ENCODE peak calls at places on chromosomes 6 and 20, in four cellular contexts. Z is stomach, D is body of pancreas, M is upper lobe of left lung. W is an unnamed sample.

GRCh38 chr20:61263084-61263695 is 11.1 kb downstream of the CDH4 start:
- DNase-seq in Z (no peak), D (peak; percentile 22), M (no peak), W (no peak)

GRCh38 chr6:137148291-137149076 is 25.0 kb downstream of the IL22RA2 start:
- DNase-seq in Z (no peak), D (no peak), M (peak; percentile 74), W (no peak)

GRCh38 chr6:56193846-56194245 is 53.5 kb downstream of the COL21A1 start:
- DNase-seq in Z (no peak), D (no peak), M (no peak), W (no peak)

GRCh38 chr6:123745877-123746276 is 57.8 kb upstream of the NKAIN2 start:
- DNase-seq in Z (no peak), D (no peak), M (no peak), W (peak; percentile 12)

GRCh38 chr6:29968130-29968529 is 25.8 kb downstream of the HLA-A start:
- DNase-seq in Z (no peak), D (peak; percentile 50), M (no peak), W (peak; percentile 15)

GRCh38 chr6:169167581-169168301 is 85.9 kb downstream of the THBS2 start:
- DNase-seq in Z (peak; percentile 13), D (no peak), M (no peak), W (peak; percentile 52)

GRCh38 chr20:41694796-41695195 is 76.6 kb upstream of the CHD6 start:
- DNase-seq in Z (no peak), D (no peak), M (no peak), W (no peak)

GRCh38 chr6:16276991-16277981 is 38.9 kb downstream of the GMPR start:
- DNase-seq in Z (peak; percentile 73), D (no peak), M (peak; percentile 66), W (peak; percentile 96)

GRCh38 chr6:292506-293184 is 358 bp downstream of the DUSP22 start:
- DNase-seq in Z (peak; percentile 79), D (peak; percentile 67), M (peak; percentile 88), W (peak; percentile 75)

GRCh38 chr6:159759645-159760044 is 2.2 kb upstream of the ACAT2 start:
- DNase-seq in Z (no peak), D (no peak), M (no peak), W (no peak)

DNA sequence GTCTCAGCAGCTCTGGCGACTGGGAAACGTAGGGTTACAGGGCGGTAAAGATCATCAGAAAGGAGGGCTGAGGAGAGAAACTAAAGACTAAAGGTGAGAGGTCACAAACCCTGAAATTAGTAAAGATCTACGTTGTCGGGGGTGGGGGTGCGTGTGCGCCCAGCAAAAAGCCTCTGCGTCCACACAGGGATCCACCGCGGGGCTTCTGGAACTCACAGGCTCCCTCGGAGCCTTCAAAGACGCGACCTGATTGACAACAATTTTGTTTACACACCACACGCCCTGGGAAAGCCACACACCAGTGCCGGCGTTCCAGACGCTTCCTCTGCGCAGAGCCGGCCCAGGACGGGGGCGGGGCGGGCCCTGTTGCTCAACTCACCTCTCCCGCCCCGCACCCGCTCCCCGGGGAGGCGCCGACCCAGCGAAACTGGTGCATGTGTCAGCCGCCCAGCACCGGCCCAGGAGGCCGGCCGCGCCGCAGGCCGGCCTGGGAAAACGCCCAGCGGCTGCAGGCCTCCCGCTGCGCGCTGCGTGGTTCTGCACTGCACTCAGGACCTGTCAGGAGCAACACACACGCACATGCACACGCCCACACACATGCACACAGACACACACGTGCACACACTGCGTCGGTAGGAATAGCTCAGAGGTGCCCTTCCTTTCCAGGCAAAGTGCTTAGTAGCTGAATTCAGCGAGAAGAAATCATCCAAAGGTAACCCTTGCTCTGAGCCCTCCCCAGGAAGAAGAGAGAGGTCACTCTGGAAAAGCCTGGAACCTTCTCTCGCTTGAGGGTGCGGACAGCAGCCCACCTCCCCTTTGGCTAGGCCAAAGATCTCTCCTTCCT is 57.2 kb upstream of the ARID1B start:
- DNase-seq in Z (peak; percentile 97), D (peak; percentile 97), M (peak; percentile 97), W (no peak)
- TF ChIP-seq POLR2A in Z (no peak), D (peak; percentile 74), M (peak; percentile 22), W (no peak)

GRCh38 chr6:31795616-31796298 is at the start of gene VARS1:
- DNase-seq in Z (peak; percentile 94), D (peak; percentile 92), M (peak; percentile 97), W (peak; percentile 92)
- TF ChIP-seq POLR2A in Z (no peak), D (peak; percentile 38), M (peak; percentile 64), W (peak; percentile 47)

DNA sequence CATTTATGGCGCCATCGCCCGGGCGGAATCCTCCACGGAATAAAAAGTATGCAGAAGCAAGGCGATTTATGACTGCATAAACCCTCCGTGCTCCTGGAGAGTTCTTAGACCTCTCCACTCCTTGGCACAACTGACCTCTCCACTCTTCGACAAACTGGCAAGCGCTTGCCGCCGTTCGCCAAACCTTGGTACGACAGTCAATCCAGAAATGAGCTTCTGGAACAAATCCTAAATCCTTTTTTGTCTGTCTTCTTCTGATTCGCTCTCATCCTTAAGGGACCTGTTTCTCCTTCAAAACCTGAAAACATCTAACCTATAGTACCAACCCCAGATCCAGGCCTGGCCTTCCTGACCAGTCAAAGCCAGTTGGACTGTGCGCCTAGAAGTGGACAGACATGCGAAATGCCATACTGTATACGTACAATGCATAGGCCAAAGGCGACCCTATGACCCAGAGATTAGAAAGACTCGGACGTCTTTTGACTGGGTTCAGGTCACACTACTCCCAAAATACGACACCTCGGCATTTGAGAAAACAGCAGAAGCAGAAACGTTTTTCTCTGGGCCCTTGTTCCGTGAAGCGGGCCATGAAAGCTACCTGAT is 59.4 kb downstream of the TRIM27 start:
- DNase-seq in Z (no peak), D (no peak), M (no peak), W (no peak)
- TF ChIP-seq POLR2A in Z (no peak), D (no peak), M (no peak), W (no peak)

GRCh38 chr20:53579266-53579580 is 14.4 kb downstream of the ZNF217 start:
- DNase-seq in Z (peak; percentile 16), D (no peak), M (no peak), W (no peak)
- TF ChIP-seq POLR2A in Z (no peak), D (no peak), M (no peak), W (no peak)

DNA sequence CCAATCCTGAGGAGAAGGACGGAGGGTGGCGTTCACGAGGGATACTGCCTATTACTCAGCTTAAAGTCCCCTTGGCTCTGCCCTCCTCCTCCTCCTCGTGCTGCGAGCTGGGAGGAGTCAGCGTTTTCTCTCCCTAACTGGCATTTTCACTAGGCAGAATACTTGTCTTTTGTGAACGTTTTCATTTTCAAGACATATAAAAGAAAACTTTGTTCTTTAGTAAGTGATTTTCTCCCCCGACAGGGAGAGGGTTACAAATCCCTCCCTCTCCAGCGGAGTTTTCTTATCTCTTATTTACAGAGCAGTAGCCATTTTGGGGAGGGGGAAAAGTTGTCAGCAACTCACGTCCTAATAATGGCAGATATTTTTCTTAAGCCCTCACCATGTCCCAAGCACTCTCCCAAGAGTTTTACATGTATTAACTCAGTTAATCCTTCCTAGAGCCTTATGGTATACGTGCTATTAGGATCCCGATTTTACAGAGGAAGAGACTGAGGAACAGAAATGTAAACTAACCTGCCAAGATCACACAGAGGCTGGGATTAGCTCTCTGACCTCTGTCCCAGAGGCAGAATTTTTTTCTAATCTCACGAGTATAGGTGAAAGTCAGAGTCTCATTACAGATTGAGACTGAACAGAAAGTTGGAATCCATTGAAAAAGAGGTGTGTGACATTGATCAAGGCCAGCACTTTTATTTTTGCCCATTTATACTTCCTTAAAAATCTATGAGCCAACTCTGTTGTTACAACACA is 30.0 kb upstream of the ZNF217 start:
- DNase-seq in Z (peak; percentile 63), D (peak; percentile 67), M (peak; percentile 69), W (peak; percentile 34)
- TF ChIP-seq POLR2A in Z (no peak), D (no peak), M (peak; percentile 7), W (peak; percentile 61)

GRCh38 chr6:33072508-33073100 is 845 bp downstream of the HLA-DPA1 start:
- DNase-seq in Z (no peak), D (no peak), M (no peak), W (no peak)

GRCh38 chr6:33075568-33076405 is at the start of gene HLA-DPB1:
- DNase-seq in Z (no peak), D (no peak), M (peak; percentile 44), W (peak; percentile 69)

GRCh38 chr6:33075208-33075567 is 602 bp upstream of the HLA-DPB1 start:
- DNase-seq in Z (no peak), D (no peak), M (no peak), W (no peak)

GRCh38 chr6:33071579-33071978 is 1.9 kb downstream of the HLA-DPA1 start:
- DNase-seq in Z (no peak), D (no peak), M (no peak), W (no peak)

GRCh38 chr6:33073431-33073871 is at the start of gene HLA-DPA1:
- DNase-seq in Z (peak; percentile 63), D (no peak), M (peak; percentile 75), W (peak; percentile 65)
- TF ChIP-seq POLR2A in Z (no peak), D (no peak), M (peak; percentile 52), W (no peak)

GRCh38 chr20:34078540-34078939 is 33.5 kb downstream of the EIF2S2 start:
- DNase-seq in Z (no peak), D (no peak), M (no peak), W (no peak)
- TF ChIP-seq POLR2A in Z (no peak), D (no peak), M (no peak), W (no peak)